ENCODE peak calls at places on chromosomes 13 and 19, in eight cellular contexts. One of them, this sample, is unnamed.

GRCh38 chr19:55451522-55452380 is 8.7 kb upstream of the SHISA7 start:
- DNase-seq in GM12892: no peak
- DNase-seq in suprapubic skin: no peak
- DNase-seq in transverse colon: no peak
- DNase-seq in GM23338: no peak
- DNase-seq in esophagus muscularis mucosa: no peak
- DNase-seq in stomach: no peak
- DNase-seq in SK-N-MC: no peak
- DNase-seq in this sample: peak; percentile 64

GRCh38 chr13:72290962-72291681 is 424.1 kb upstream of the DACH1 start:
- DNase-seq in suprapubic skin: no peak
- DNase-seq in stomach: no peak
- DNase-seq in GM23338: peak; percentile 47
- DNase-seq in GM12892: no peak
- DNase-seq in esophagus muscularis mucosa: no peak
- DNase-seq in transverse colon: no peak
- DNase-seq in SK-N-MC: no peak
- DNase-seq in this sample: no peak

GRCh38 chr13:59476376-59476775 is 687.4 kb downstream of the DIAPH3 start:
- DNase-seq in transverse colon: no peak
- DNase-seq in suprapubic skin: no peak
- DNase-seq in SK-N-MC: no peak
- DNase-seq in esophagus muscularis mucosa: peak; percentile 53
- DNase-seq in GM23338: no peak
- DNase-seq in GM12892: no peak
- DNase-seq in stomach: no peak
- DNase-seq in this sample: no peak

GRCh38 chr13:34941436-34941834 is 635 bp upstream of the NBEA start:
- DNase-seq in SK-N-MC: no peak
- DNase-seq in stomach: no peak
- DNase-seq in transverse colon: no peak
- DNase-seq in GM12892: no peak
- DNase-seq in GM23338: no peak
- DNase-seq in esophagus muscularis mucosa: no peak
- DNase-seq in suprapubic skin: no peak
- DNase-seq in this sample: no peak

GRCh38 chr19:47122359-47123335 is 8.0 kb upstream of the SAE1 start:
- DNase-seq in GM23338: no peak
- DNase-seq in GM12892: no peak
- DNase-seq in SK-N-MC: no peak
- DNase-seq in suprapubic skin: no peak
- DNase-seq in esophagus muscularis mucosa: no peak
- DNase-seq in stomach: no peak
- DNase-seq in transverse colon: no peak
- DNase-seq in this sample: no peak

GRCh38 chr13:44795176-44795575 is 194.1 kb downstream of the NUFIP1 start:
- DNase-seq in GM23338: no peak
- DNase-seq in transverse colon: no peak
- DNase-seq in stomach: no peak
- DNase-seq in SK-N-MC: no peak
- DNase-seq in suprapubic skin: no peak
- DNase-seq in esophagus muscularis mucosa: no peak
- DNase-seq in GM12892: no peak
- DNase-seq in this sample: no peak

GRCh38 chr13:98416408-98416807 is 160.5 kb downstream of the STK24 start:
- DNase-seq in GM12892: no peak
- DNase-seq in transverse colon: peak; percentile 76
- DNase-seq in SK-N-MC: no peak
- DNase-seq in suprapubic skin: no peak
- DNase-seq in esophagus muscularis mucosa: no peak
- DNase-seq in GM23338: no peak
- DNase-seq in stomach: peak; percentile 93
- DNase-seq in this sample: no peak

GRCh38 chr19:56663931-56664500 is 7.5 kb downstream of the ZNF835 start:
- DNase-seq in stomach: no peak
- DNase-seq in GM12892: no peak
- DNase-seq in suprapubic skin: no peak
- DNase-seq in esophagus muscularis mucosa: no peak
- DNase-seq in transverse colon: no peak
- DNase-seq in SK-N-MC: no peak
- DNase-seq in GM23338: no peak
- DNase-seq in this sample: no peak

GRCh38 chr13:77543711-77544110 is 8.2 kb downstream of the SCEL start:
- DNase-seq in GM23338: no peak
- DNase-seq in suprapubic skin: no peak
- DNase-seq in transverse colon: no peak
- DNase-seq in GM12892: no peak
- DNase-seq in SK-N-MC: no peak
- DNase-seq in esophagus muscularis mucosa: peak; percentile 17
- DNase-seq in stomach: no peak
- DNase-seq in this sample: no peak

GRCh38 chr19:12800873-12801465 is 631 bp downstream of the PRDX2 start:
- DNase-seq in transverse colon: no peak
- DNase-seq in SK-N-MC: no peak
- DNase-seq in GM12892: no peak
- DNase-seq in esophagus muscularis mucosa: no peak
- DNase-seq in GM23338: peak; percentile 69
- DNase-seq in suprapubic skin: no peak
- DNase-seq in stomach: no peak
- DNase-seq in this sample: peak; percentile 40

GRCh38 chr13:110874508-110874960 is 40.3 kb downstream of the ANKRD10 start:
- DNase-seq in SK-N-MC: no peak
- DNase-seq in suprapubic skin: peak; percentile 89
- DNase-seq in GM23338: peak; percentile 93
- DNase-seq in GM12892: peak; percentile 80
- DNase-seq in stomach: peak; percentile 85
- DNase-seq in transverse colon: peak; percentile 86
- DNase-seq in esophagus muscularis mucosa: no peak
- DNase-seq in this sample: peak; percentile 91

DNA sequence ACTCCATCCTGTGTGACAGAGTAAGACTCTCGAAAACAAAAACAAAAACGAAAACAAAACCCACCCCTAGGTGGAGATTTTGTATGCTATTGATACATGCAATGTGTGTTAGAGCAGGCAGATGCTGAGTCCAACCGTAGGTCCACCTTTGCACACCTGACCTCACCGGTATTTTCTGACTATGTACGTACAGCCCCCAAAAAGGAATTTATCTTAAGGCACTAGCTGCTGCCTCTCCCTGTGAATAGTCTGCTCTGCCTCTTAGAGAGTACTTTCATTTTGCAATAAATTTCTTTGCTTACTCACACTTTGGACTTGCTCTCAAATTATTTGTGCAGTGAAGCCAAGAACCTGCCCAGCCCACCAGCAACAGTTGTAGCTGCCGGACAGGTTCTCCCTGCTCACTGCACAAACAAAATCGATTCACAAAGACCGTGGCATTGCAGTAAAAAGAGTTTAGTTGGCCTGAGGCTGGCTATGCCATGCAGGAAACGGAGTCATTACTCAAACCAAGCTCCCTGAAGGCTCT is 8.2 kb upstream of the ZNF77 start:
- DNase-seq in GM12892: no peak
- DNase-seq in stomach: peak; percentile 85
- DNase-seq in suprapubic skin: no peak
- DNase-seq in transverse colon: peak; percentile 82
- DNase-seq in esophagus muscularis mucosa: no peak
- DNase-seq in GM23338: no peak
- DNase-seq in SK-N-MC: no peak
- DNase-seq in this sample: no peak
- TF ChIP-seq POLR2AphosphoS5 in GM12892: no peak
- TF ChIP-seq POLR2AphosphoS5 in stomach: peak; percentile 9
- TF ChIP-seq POLR2AphosphoS5 in suprapubic skin: peak; percentile 58
- TF ChIP-seq POLR2AphosphoS5 in transverse colon: peak; percentile 52
- TF ChIP-seq POLR2AphosphoS5 in esophagus muscularis mucosa: no peak
- TF ChIP-seq POLR2AphosphoS5 in GM23338: no peak
- TF ChIP-seq POLR2AphosphoS5 in SK-N-MC: no peak
- TF ChIP-seq POLR2AphosphoS5 in this sample: no peak

DNA sequence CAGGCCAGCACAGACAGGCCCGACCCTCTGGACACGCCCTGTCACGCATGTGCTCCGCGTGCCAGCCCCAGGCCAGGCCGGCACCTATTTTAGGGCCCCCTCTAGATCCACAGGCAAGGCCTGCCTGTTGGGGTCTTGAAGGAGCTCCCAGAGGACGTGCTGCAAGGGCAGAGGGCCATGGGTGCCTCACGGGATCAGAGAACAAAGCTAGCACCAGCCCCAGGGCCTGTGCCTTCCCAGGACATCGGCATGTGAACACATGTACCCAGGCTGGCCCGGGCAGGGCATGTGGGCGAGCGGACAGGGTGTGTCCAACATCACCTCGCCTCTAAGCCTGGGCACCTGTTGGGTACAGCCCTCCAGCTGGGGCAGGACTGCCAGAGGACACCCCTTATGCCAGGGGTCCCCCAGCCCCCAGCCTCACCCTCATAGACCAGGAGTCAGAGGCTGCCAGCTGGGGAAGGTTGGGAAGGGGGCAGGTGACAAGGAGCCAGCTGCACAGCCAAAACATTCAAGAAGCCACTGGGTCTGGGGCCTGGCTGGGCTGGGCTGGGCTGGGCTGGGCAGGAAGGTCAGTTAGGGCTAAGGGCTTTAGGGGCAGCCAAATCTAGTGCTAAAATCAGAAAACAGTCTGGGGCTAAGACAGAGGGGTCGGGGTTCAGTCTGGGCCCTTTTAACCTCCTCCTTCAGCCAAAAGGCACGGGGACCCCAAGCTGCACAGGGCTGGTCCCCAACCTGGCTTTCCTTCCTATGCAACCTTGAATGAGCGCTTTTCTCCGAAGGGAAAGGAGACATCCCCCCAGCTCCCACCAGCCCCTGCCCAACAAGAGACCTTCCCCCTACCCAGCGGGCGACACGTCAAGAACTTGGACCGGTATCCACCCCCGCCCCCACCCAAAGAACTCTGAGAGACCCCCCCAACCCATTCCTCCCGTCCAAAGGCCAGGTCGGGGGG is 35.3 kb upstream of the NANOS3 start:
- DNase-seq in SK-N-MC: no peak
- DNase-seq in transverse colon: peak; percentile 84
- DNase-seq in esophagus muscularis mucosa: no peak
- DNase-seq in suprapubic skin: peak; percentile 88
- DNase-seq in GM23338: no peak
- DNase-seq in stomach: peak; percentile 78
- DNase-seq in GM12892: no peak
- DNase-seq in this sample: no peak
- TF ChIP-seq POLR2AphosphoS5 in SK-N-MC: no peak
- TF ChIP-seq POLR2AphosphoS5 in transverse colon: peak; percentile 86
- TF ChIP-seq POLR2AphosphoS5 in esophagus muscularis mucosa: peak; percentile 71
- TF ChIP-seq POLR2AphosphoS5 in suprapubic skin: peak; percentile 77
- TF ChIP-seq POLR2AphosphoS5 in GM23338: no peak
- TF ChIP-seq POLR2AphosphoS5 in stomach: no peak
- TF ChIP-seq POLR2AphosphoS5 in GM12892: no peak
- TF ChIP-seq POLR2AphosphoS5 in this sample: no peak

DNA sequence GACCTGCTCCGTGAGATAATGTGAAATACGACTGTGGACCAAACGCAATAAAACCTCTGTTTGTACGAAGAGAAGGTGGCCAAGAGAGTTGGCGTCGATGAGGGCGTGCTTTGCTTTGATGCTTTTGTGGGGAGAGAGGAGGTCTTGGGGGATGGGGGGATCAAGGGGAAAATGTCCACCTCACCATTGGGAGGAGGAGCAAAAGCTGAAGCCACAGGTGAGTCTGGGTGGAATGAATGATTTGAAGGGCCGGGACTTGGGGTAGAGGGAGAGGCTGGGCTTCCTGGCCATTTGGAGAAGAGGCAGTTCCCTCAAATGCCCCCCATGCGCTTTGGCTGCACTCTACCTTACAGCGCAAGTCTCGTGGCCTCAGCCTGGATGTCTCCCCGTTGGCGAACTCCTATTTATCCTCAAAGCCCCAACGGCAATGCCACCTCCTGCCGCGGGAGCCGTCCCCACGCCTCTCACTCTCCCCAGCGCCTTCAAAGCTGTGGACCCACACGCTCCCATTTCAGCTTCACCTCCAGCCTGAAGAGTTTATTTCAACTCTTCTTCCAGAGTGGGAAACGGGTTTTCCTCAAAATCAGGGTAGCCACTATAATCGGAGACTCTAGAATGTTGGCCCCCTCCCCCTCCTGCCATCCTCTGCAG is 787 bp upstream of the ABCA7 start:
- DNase-seq in GM23338: peak; percentile 52
- DNase-seq in stomach: no peak
- DNase-seq in esophagus muscularis mucosa: no peak
- DNase-seq in transverse colon: no peak
- DNase-seq in GM12892: no peak
- DNase-seq in SK-N-MC: no peak
- DNase-seq in suprapubic skin: no peak
- DNase-seq in this sample: peak; percentile 32
- TF ChIP-seq POLR2AphosphoS5 in GM23338: peak; percentile 42
- TF ChIP-seq POLR2AphosphoS5 in stomach: no peak
- TF ChIP-seq POLR2AphosphoS5 in esophagus muscularis mucosa: no peak
- TF ChIP-seq POLR2AphosphoS5 in transverse colon: no peak
- TF ChIP-seq POLR2AphosphoS5 in GM12892: peak; percentile 39
- TF ChIP-seq POLR2AphosphoS5 in SK-N-MC: no peak
- TF ChIP-seq POLR2AphosphoS5 in suprapubic skin: no peak
- TF ChIP-seq POLR2AphosphoS5 in this sample: no peak

GRCh38 chr19:10583021-10583776 is 3.9 kb downstream of the AP1M2 start:
- DNase-seq in stomach: no peak
- DNase-seq in esophagus muscularis mucosa: no peak
- DNase-seq in GM12892: no peak
- DNase-seq in SK-N-MC: no peak
- DNase-seq in GM23338: peak; percentile 27
- DNase-seq in transverse colon: no peak
- DNase-seq in suprapubic skin: no peak
- DNase-seq in this sample: no peak

GRCh38 chr19:10586396-10586795 is 716 bp downstream of the AP1M2 start:
- DNase-seq in transverse colon: no peak
- DNase-seq in stomach: no peak
- DNase-seq in suprapubic skin: no peak
- DNase-seq in GM23338: no peak
- DNase-seq in GM12892: no peak
- DNase-seq in esophagus muscularis mucosa: no peak
- DNase-seq in SK-N-MC: no peak
- DNase-seq in this sample: no peak

GRCh38 chr19:10587022-10587838 is at the start of gene AP1M2:
- DNase-seq in GM12892: no peak
- DNase-seq in stomach: peak; percentile 67
- DNase-seq in suprapubic skin: no peak
- DNase-seq in esophagus muscularis mucosa: no peak
- DNase-seq in SK-N-MC: no peak
- DNase-seq in transverse colon: peak; percentile 69
- DNase-seq in GM23338: peak; percentile 94
- DNase-seq in this sample: peak; percentile 4

GRCh38 chr19:10593148-10593547 is 6.0 kb upstream of the AP1M2 start:
- DNase-seq in transverse colon: no peak
- DNase-seq in GM23338: no peak
- DNase-seq in stomach: no peak
- DNase-seq in suprapubic skin: no peak
- DNase-seq in GM12892: no peak
- DNase-seq in esophagus muscularis mucosa: no peak
- DNase-seq in SK-N-MC: no peak
- DNase-seq in this sample: no peak

GRCh38 chr19:10587839-10588150 is 683 bp upstream of the AP1M2 start:
- DNase-seq in GM12892: no peak
- DNase-seq in GM23338: no peak
- DNase-seq in SK-N-MC: no peak
- DNase-seq in esophagus muscularis mucosa: no peak
- DNase-seq in suprapubic skin: no peak
- DNase-seq in transverse colon: no peak
- DNase-seq in stomach: no peak
- DNase-seq in this sample: no peak
- TF ChIP-seq POLR2AphosphoS5 in GM12892: no peak
- TF ChIP-seq POLR2AphosphoS5 in GM23338: no peak
- TF ChIP-seq POLR2AphosphoS5 in SK-N-MC: no peak
- TF ChIP-seq POLR2AphosphoS5 in esophagus muscularis mucosa: no peak
- TF ChIP-seq POLR2AphosphoS5 in suprapubic skin: no peak
- TF ChIP-seq POLR2AphosphoS5 in transverse colon: no peak
- TF ChIP-seq POLR2AphosphoS5 in stomach: no peak
- TF ChIP-seq POLR2AphosphoS5 in this sample: no peak